ENCODE peak calls at places on chromosomes 5 and 9, in ten cellular contexts. S is astrocyte of the spinal cord; L is M059J; T is NT2/D1; N is fibroblast of the aortic adventitia; A is stimulated activated CD8-positive, alpha-beta memory T cell treated with anti-CD3 and anti-CD28 coated beads, Interleukin-15, amount 100 ng/mL, for 48 hours; B is brain pericyte; Z is upper lobe of right lung; U is non-pigmented ciliary epithelial cell; V is ovary. M is an unnamed sample.

GRCh38 chr5:64767959-64768357 is 533 bp downstream of the SREK1IP1 start:
- DNase-seq in S (peak; percentile 56), L (peak; percentile 15), T (no peak), N (no peak), A (peak; percentile 3), B (peak; percentile 1), Z (no peak), U (no peak), V (no peak), M (no peak)

GRCh38 chr5:59799668-59800374 is 93.7 kb downstream of the PDE4D start:
- DNase-seq in S (peak; percentile 75), L (peak; percentile 70), T (no peak), N (peak; percentile 68), A (no peak), B (no peak), Z (no peak), U (no peak), V (no peak), M (peak; percentile 79)

GRCh38 chr5:147743686-147744332 is 38.7 kb downstream of the JAKMIP2 start:
- DNase-seq in S (no peak), L (no peak), T (no peak), N (no peak), A (no peak), B (no peak), Z (no peak), U (no peak), V (no peak), M (peak; percentile 67)

GRCh38 chr9:95053611-95054440 is 263.7 kb downstream of the FANCC start:
- DNase-seq in S (no peak), L (no peak), T (no peak), N (peak; percentile 43), A (no peak), B (no peak), Z (no peak), U (no peak), V (no peak), M (no peak)

GRCh38 chr5:175657593-175658271 is at the start of gene HRH2:
- DNase-seq in S (no peak), L (peak; percentile 24), T (no peak), N (no peak), A (peak; percentile 45), B (no peak), Z (no peak), U (no peak), V (no peak), M (peak; percentile 50)

GRCh38 chr9:133282454-133283238 is 7.6 kb upstream of the ABO start:
- DNase-seq in S (no peak), L (no peak), T (no peak), N (no peak), A (no peak), B (no peak), Z (no peak), U (no peak), V (no peak), M (no peak)

GRCh38 chr5:73229271-73229670 is 56.3 kb downstream of the TMEM174 start:
- DNase-seq in S (peak; percentile 54), L (peak; percentile 18), T (no peak), N (peak; percentile 72), A (no peak), B (no peak), Z (no peak), U (no peak), V (no peak), M (no peak)

GRCh38 chr5:95841914-95842812 is 19.6 kb upstream of the GLRX start:
- DNase-seq in S (no peak), L (peak; percentile 28), T (no peak), N (peak; percentile 97), A (no peak), B (no peak), Z (no peak), U (no peak), V (no peak), M (no peak)

GRCh38 chr5:135241536-135241935 is 157.5 kb downstream of the MACROH2A1 start:
- DNase-seq in S (no peak), L (no peak), T (no peak), N (no peak), A (no peak), B (no peak), Z (peak; percentile 28), U (no peak), V (peak; percentile 2), M (no peak)

GRCh38 chr5:116231288-116231687 is 146.5 kb downstream of the COMMD10 start:
- DNase-seq in S (no peak), L (no peak), T (no peak), N (no peak), A (no peak), B (no peak), Z (no peak), U (no peak), V (no peak), M (no peak)

GRCh38 chr5:179623906-179624741 is 653 bp upstream of the HNRNPH1 start:
- DNase-seq in S (peak; percentile 90), L (peak; percentile 93), T (no peak), N (peak; percentile 79), A (peak; percentile 54), B (peak; percentile 69), Z (no peak), U (peak; percentile 62), V (peak; percentile 60), M (peak; percentile 86)

GRCh38 chr5:121497176-121497575 is 354.5 kb upstream of the FTMT start:
- DNase-seq in S (peak; percentile 6), L (no peak), T (no peak), N (no peak), A (no peak), B (no peak), Z (no peak), U (peak; percentile 9), V (no peak), M (peak; percentile 28)

M was measured in astrocyte of the hippocampus.